ENCODE peak calls at places on chromosomes 1 and 21, in six cellular contexts. C is AG09319, L is stomach, F is heart right ventricle, A is IMR-90, U is HFF-Myc. K is an unnamed sample.

GRCh38 chr1:100736766-100737165 is 17.2 kb downstream of the VCAM1 start:
- DNase-seq in C (peak; percentile 38), L (no peak), F (no peak), A (peak; percentile 83), U (peak; percentile 55), K (no peak)

GRCh38 chr1:185632659-185633428 is 101.3 kb upstream of the HMCN1 start:
- DNase-seq in C (peak; percentile 41), L (no peak), F (no peak), A (peak; percentile 34), U (no peak), K (peak; percentile 88)

GRCh38 chr1:204294371-204294770 is 65.4 kb downstream of the PLEKHA6 start:
- DNase-seq in C (peak; percentile 84), L (no peak), F (peak; percentile 45), A (peak; percentile 97), U (peak; percentile 92), K (peak; percentile 80)

GRCh38 chr1:22053018-22053860 is 730 bp downstream of the CDC42 start:
- DNase-seq in C (peak; percentile 20), L (peak; percentile 66), F (peak; percentile 49), A (peak; percentile 85), U (no peak), K (no peak)

GRCh38 chr1:14738235-14738634 is 139.8 kb downstream of the KAZN start:
- DNase-seq in C (no peak), L (no peak), F (no peak), A (no peak), U (no peak), K (no peak)

GRCh38 chr1:66452162-66452561 is 81.8 kb upstream of the SGIP1 start:
- DNase-seq in C (no peak), L (no peak), F (no peak), A (no peak), U (no peak), K (no peak)

GRCh38 chr1:197399691-197400521 is 131.9 kb downstream of the CRB1 start:
- DNase-seq in C (no peak), L (no peak), F (no peak), A (peak; percentile 51), U (peak; percentile 21), K (no peak)

GRCh38 chr1:30697977-30698376 is 25.4 kb downstream of the MATN1 start:
- DNase-seq in C (no peak), L (no peak), F (no peak), A (peak; percentile 33), U (no peak), K (peak; percentile 13)

GRCh38 chr1:22529901-22530621 is 33.2 kb upstream of the EPHA8 start:
- DNase-seq in C (peak; percentile 10), L (no peak), F (peak; percentile 54), A (no peak), U (no peak), K (no peak)

DNA sequence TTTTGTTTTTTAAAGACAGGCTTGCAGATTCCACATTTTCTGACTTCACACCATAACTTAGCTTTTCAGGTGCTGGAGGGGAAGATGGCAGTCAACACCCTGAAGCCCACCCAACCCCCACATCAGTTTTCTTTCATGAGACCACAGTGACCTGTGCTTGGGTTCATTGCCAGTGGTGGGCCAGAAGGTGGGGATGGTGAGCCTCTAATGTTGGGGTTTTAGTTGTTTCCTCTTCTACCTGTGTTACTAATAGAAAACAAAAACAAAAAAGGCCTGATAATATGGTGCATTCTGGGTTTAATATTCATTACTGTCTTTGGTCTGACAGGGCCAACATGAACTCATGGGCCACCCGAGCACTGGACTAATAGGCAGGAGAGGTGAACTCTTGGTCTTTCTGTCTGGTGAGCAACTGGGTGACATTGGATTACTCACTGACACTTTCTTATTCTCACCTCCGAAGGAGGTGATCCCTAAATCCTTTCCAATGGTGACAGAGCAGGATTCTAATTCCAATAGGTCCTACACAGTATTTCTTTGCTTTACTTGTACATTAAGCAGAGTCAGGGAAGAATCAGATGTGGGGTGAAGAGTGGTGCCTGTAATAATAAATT is 132.8 kb downstream of the CLIC6 start:
- DNase-seq in C (no peak), L (no peak), F (no peak), A (no peak), U (no peak), K (no peak)
- TF ChIP-seq CTCF in C (no peak), L (no peak), F (peak; percentile 25), A (peak; percentile 28), U (peak; percentile 38), K (peak; percentile 19)

GRCh38 chr21:31213787-31214186 is 130.3 kb downstream of the TIAM1 start:
- DNase-seq in C (no peak), L (no peak), F (no peak), A (no peak), U (no peak), K (no peak)
- TF ChIP-seq CTCF in C (no peak), L (no peak), F (no peak), A (no peak), U (no peak), K (peak; percentile 2)

DNA sequence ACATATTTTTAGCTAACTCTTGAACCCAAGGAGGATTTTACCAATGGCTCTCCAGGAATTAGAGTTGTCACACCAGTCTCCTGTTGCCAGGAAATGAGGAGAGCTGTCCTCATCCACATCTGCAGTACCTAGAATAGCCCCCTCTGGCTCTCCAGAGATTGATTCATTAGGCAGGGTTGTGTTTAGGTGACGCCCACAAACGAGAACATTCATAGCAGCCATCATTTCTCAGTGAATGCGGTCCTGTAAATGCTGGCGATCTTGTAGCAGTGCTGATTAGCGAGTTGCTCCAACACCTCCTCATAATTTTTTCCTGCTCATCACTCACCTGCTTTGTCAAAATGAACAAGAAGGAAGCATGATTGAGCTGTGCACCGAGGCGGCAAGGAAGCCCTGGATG is 16.3 kb upstream of the KLHDC8A start:
- DNase-seq in C (no peak), L (no peak), F (no peak), A (peak; percentile 16), U (no peak), K (no peak)
- TF ChIP-seq CTCF in C (no peak), L (no peak), F (no peak), A (no peak), U (no peak), K (no peak)

GRCh38 chr1:235597867-235598553 is 51.6 kb downstream of the GNG4 start:
- DNase-seq in C (no peak), L (no peak), F (no peak), A (peak; percentile 62), U (peak; percentile 31), K (peak; percentile 13)

GRCh38 chr1:235599536-235599935 is 50.0 kb downstream of the GNG4 start:
- DNase-seq in C (no peak), L (no peak), F (no peak), A (no peak), U (no peak), K (no peak)

DNA sequence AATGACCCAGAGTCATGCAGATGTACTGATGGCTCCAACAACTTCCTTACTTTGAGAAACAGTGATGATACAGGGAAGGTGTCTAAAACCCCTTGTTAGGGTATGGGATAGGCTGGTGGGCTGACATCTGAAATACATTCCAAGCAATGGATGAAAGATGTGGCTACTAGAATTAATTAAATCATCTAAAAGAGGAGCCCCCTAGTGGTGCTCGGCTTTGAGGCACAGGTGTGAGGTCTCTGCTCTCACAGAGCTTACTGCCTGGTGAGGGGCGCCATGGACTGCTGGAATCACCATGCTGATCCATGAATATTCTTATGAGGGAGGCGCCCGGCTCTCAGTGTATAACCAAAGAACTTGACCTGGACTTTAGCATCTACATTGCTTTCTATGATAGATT is 48.5 kb downstream of the GNG4 start:
- DNase-seq in C (no peak), L (peak; percentile 27), F (no peak), A (no peak), U (no peak), K (no peak)
- TF ChIP-seq CTCF in C (no peak), L (no peak), F (no peak), A (peak; percentile 39), U (peak; percentile 54), K (peak; percentile 52)

DNA sequence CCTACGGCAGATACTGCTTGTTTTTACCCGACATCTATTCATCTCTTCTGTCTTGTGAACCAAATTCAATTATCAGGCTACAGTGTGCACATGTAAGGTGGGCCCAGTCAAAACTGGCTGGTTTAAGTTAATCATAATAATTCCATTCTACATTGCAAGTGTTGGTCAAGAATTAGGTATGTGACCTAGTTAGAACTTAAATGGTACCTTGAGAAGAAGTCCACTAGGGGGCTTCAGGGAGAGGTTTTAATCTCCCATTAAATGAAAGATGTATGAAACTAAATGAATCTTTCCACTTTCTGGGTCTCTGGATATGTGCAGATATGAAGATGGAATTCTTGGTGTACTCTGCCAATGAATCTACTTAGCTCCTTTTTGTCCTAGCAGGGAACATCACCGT is 187.1 kb downstream of the CDC42BPA start:
- DNase-seq in C (peak; percentile 5), L (no peak), F (no peak), A (peak; percentile 54), U (peak; percentile 6), K (peak; percentile 20)
- TF ChIP-seq CTCF in C (peak; percentile 49), L (no peak), F (peak; percentile 64), A (peak; percentile 59), U (peak; percentile 48), K (peak; percentile 52)

GRCh38 chr21:37165606-37166005 is 92.6 kb downstream of the TTC3 start:
- DNase-seq in C (peak; percentile 11), L (no peak), F (no peak), A (no peak), U (no peak), K (peak; percentile 13)

GRCh38 chr21:37164742-37165141 is 91.7 kb downstream of the TTC3 start:
- DNase-seq in C (no peak), L (no peak), F (no peak), A (no peak), U (no peak), K (no peak)

GRCh38 chr21:37168666-37169065 is 95.6 kb downstream of the TTC3 start:
- DNase-seq in C (no peak), L (no peak), F (no peak), A (no peak), U (no peak), K (no peak)

GRCh38 chr21:37172646-37173045 is 94.5 kb downstream of the VPS26C start:
- DNase-seq in C (no peak), L (no peak), F (no peak), A (no peak), U (no peak), K (no peak)

GRCh38 chr21:37166733-37167132 is 93.7 kb downstream of the TTC3 start:
- DNase-seq in C (no peak), L (no peak), F (no peak), A (no peak), U (no peak), K (no peak)
- TF ChIP-seq CTCF in C (no peak), L (no peak), F (peak; percentile 37), A (peak; percentile 11), U (peak; percentile 3), K (no peak)

DNA sequence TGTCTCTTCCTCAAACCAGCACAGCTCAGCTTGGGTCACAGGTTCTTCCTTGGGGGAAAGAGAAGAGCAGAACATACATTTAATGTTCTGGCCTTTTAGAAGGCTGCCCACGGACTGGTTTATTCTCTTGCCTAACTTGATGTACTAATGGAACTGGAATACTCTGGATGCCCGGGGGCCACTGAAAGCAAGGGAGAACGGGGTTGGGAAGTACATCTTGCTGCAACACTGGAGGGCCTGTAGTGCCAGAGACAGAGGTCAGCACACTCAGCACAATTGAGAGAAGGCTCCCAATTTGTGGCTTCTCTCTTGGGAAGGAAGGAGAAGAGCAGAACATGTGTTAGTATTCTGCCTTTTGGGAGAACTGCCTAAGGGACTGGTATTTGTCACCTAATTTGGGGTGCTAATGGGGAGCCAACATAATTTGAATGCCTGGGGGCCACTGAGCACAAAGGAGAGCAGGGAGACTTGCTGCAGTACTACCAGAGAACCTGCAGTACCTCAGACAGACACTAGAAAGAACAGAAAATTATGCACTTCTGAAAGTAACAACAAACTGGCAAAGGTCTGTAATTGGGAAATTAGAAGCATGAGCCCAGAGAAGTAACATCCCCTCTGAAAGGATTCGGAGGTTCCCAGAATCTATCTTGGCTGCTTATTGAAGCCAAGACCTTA is 14.1 kb downstream of the ZNF691 start:
- DNase-seq in C (no peak), L (no peak), F (no peak), A (no peak), U (no peak), K (no peak)
- TF ChIP-seq CTCF in C (no peak), L (no peak), F (no peak), A (no peak), U (no peak), K (no peak)

K was measured in AG09309.